ENCODE peak calls at places on chromosomes 4 and X, in four cellular contexts. O, U, D and A are unnamed samples.

GRCh38 chrX:17917945-17918577 is 57.0 kb upstream of the RAI2 start:
- DNase-seq in O (no peak), D (no peak), U (no peak), A (no peak)

GRCh38 chrX:155132110-155132509 is 60.8 kb downstream of the BRCC3 start:
- DNase-seq in O (no peak), D (no peak), U (no peak), A (no peak)

GRCh38 chr4:111697176-111697962 is 447.9 kb upstream of the FAM241A start:
- DNase-seq in O (no peak), U (no peak), D (no peak), A (no peak)

GRCh38 chrX:108312938-108313337 is 125.3 kb downstream of the COL4A6 start:
- DNase-seq in O (peak), D (peak), U (peak), A (peak)

GRCh38 chr4:170256807-170257206 is 167.1 kb upstream of the AADAT start:
- DNase-seq in O (no peak), D (no peak), U (no peak), A (no peak)

GRCh38 chrX:65644621-65645287 is 22.7 kb upstream of the MSN start:
- DNase-seq in U (peak), D (peak), O (peak), A (peak)

GRCh38 chr4:23438764-23439163 is 451.1 kb downstream of the PPARGC1A start:
- DNase-seq in U (no peak), O (no peak), D (no peak), A (no peak)

GRCh38 chrX:43940811-43941210 is 32.4 kb downstream of the NDP start:
- DNase-seq in U (peak), D (no peak), O (peak), A (peak)

GRCh38 chrX:111445485-111445884 is 33.5 kb upstream of the DCX start:
- DNase-seq in U (peak), O (peak), D (no peak), A (peak)

GRCh38 chrX:12237131-12237530 is 98.9 kb downstream of the FRMPD4 start:
- DNase-seq in O (no peak), D (no peak), U (no peak), A (no peak)

GRCh38 chr4:75502671-75503070 is 11.5 kb downstream of the RCHY1 start:
- DNase-seq in U (no peak), O (no peak), D (no peak), A (no peak)

GRCh38 chrX:103628386-103629290 is at the start of gene TCEAL1:
- DNase-seq in U (peak), O (peak), D (peak), A (peak)

GRCh38 chrX:108332281-108332680 is 105.9 kb downstream of the COL4A6 start:
- DNase-seq in U (no peak), D (no peak), O (no peak), A (no peak)

GRCh38 chrX:118975831-118976598 is 1.6 kb downstream of the LONRF3 start:
- DNase-seq in U (peak), D (peak), O (peak), A (peak)

GRCh38 chrX:150897371-150898319 is 823 bp downstream of the CD99L2 start:
- DNase-seq in D (peak), O (peak), U (peak), A (peak)

GRCh38 chrX:10989386-10989785 is 121.7 kb upstream of the HCCS start:
- DNase-seq in O (no peak), U (peak), D (no peak), A (peak)

GRCh38 chr4:137421796-137422195 is 110.5 kb downstream of the PCDH18 start:
- DNase-seq in U (peak), O (no peak), D (no peak), A (peak)

GRCh38 chr4:176436500-176436973 is 116.8 kb downstream of the SPCS3 start:
- DNase-seq in D (no peak), U (peak), O (peak), A (peak)

GRCh38 chrX:134990475-134991473 is at the start of gene SMIM10:
- DNase-seq in U (peak), O (peak), D (peak), A (peak)

GRCh38 chrX:11555759-11556158 is 110.0 kb downstream of the ARHGAP6 start:
- DNase-seq in O (peak), U (peak), D (no peak), A (peak)

GRCh38 chr4:156102411-156102810 is 148.7 kb upstream of the CTSO start:
- DNase-seq in O (no peak), U (no peak), D (no peak), A (no peak)

GRCh38 chr4:113355550-113356371 is 306.3 kb downstream of the ANK2 start:
- DNase-seq in U (peak), O (peak), D (no peak), A (peak)

GRCh38 chrX:39886282-39886681 is 211.5 kb downstream of the BCOR start:
- DNase-seq in D (no peak), O (no peak), U (no peak), A (no peak)

GRCh38 chr4:154310578-154310977 is 181.0 kb downstream of the DCHS2 start:
- DNase-seq in O (no peak), D (no peak), U (no peak), A (no peak)

GRCh38 chrX:650274-650673 is 19.7 kb downstream of the SHOX start:
- DNase-seq in D (no peak), O (no peak), U (no peak), A (no peak)

GRCh38 chr4:113159901-113160545 is 110.6 kb downstream of the ANK2 start:
- DNase-seq in U (no peak), D (no peak), O (no peak), A (peak)

GRCh38 chr4:153014460-153014859 is 78.3 kb downstream of the FHDC1 start:
- DNase-seq in O (no peak), D (no peak), U (peak), A (no peak)

GRCh38 chr4:84479663-84480062 is 19.4 kb downstream of the NKX6-1 start:
- DNase-seq in U (no peak), O (no peak), D (no peak), A (no peak)

GRCh38 chr4:1357356-1358248 is 10.6 kb downstream of the UVSSA start:
- DNase-seq in O (no peak), U (no peak), D (no peak), A (no peak)

GRCh38 chr4:81572398-81572797 is 100.7 kb upstream of the RASGEF1B start:
- DNase-seq in D (no peak), U (no peak), O (no peak), A (no peak)

GRCh38 chr4:184267673-184268573 is 50.2 kb upstream of the ENPP6 start:
- DNase-seq in O (peak), U (peak), D (peak), A (peak)

GRCh38 chr4:24537025-24537424 is 47.3 kb downstream of the DHX15 start:
- DNase-seq in O (no peak), U (no peak), D (no peak), A (no peak)

GRCh38 chrX:72296991-72297390 is 8.7 kb downstream of the CITED1 start:
- DNase-seq in U (no peak), D (no peak), O (no peak), A (no peak)

GRCh38 chr4:115834441-115834840 is 721.0 kb upstream of the NDST4 start:
- DNase-seq in U (no peak), O (no peak), D (no peak), A (no peak)

DNA sequence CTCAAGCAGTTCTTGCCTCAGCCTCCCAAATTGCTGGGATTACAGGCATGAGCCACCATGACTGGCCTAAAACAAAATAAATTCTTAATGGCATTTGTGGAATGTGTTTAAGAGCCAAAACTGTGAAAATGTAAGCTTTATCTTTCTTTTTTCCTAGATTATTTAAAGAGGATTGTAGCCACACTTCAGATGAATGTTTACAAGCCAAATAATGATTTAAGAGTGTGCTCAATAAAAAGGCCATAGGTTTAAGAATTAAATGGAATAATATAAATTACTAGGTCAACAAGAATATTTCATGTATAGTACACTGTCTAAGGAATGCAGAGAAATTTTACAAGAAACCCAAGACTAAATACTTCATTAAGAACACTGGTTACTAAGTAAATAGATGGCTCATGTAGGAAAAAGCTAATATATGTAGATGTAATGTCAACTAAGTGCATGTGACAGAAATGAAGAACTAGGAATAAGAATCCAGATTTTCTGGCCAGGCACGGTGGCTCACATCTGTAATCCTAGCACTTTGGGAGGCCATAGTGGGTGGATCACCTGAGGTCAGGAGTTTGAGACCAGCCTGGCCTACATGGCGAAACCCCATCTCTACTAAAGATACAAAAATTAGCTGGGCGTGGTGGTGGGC is 21.3 kb upstream of the UGDH start:
- DNase-seq in U (peak), O (peak), D (no peak), A (peak)
- TF ChIP-seq CTCF in U (no peak), O (no peak), D (no peak), A (no peak)

GRCh38 chr4:67881226-67881625 is 2.6 kb downstream of the TMPRSS11D start:
- DNase-seq in D (no peak), O (no peak), U (no peak), A (no peak)

GRCh38 chr4:67883463-67883862 is 339 bp downstream of the TMPRSS11D start:
- DNase-seq in D (no peak), O (no peak), U (no peak), A (no peak)

GRCh38 chr4:67886281-67886680 is 2.5 kb upstream of the TMPRSS11D start:
- DNase-seq in O (peak), D (no peak), U (peak), A (peak)

GRCh38 chr4:67885727-67886126 is 1.9 kb upstream of the TMPRSS11D start:
- DNase-seq in O (peak), U (peak), D (no peak), A (peak)

DNA sequence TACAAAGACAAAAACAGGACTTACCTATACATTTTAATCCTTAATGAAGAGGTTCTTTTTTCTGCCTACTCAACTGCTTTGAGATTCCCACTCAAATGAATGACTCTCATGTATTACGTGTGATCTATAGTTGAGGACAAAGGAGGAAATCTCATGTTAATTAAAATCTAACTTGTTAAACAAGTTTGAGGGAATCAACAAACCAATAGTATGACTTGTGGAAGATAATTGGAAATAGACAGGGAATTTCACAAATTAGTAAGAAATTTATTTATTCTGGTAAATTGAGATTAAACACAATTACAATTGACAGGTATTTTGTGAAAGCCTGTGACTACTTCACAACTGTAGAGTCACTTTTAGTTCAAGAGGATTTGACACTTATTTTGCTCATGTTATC is at the start of gene TMPRSS11D:
- DNase-seq in D (no peak), U (no peak), O (no peak), A (no peak)
- H3K4me3 ChIP-seq in D (no peak), U (no peak), O (no peak), A (no peak)

GRCh38 chr4:163915896-163916295 is 421.4 kb downstream of the TMA16 start:
- DNase-seq in O (no peak), U (no peak), D (no peak), A (no peak)

GRCh38 chr4:163923092-163923491 is 428.6 kb downstream of the TMA16 start:
- DNase-seq in O (no peak), U (no peak), D (no peak), A (no peak)

GRCh38 chr4:163922302-163922701 is 427.8 kb downstream of the TMA16 start:
- DNase-seq in O (no peak), D (no peak), U (no peak), A (no peak)

GRCh38 chr4:163920426-163920825 is 425.9 kb downstream of the TMA16 start:
- DNase-seq in O (no peak), U (no peak), D (no peak), A (no peak)
- TF ChIP-seq CTCF in O (no peak), U (no peak), D (no peak), A (no peak)

GRCh38 chr4:8785656-8786142 is 85.9 kb downstream of the HMX1 start:
- DNase-seq in O (no peak), D (no peak), U (no peak), A (no peak)

GRCh38 chr4:8782135-8782534 is 89.5 kb downstream of the HMX1 start:
- DNase-seq in D (no peak), O (no peak), U (no peak), A (no peak)

GRCh38 chr4:8786166-8786565 is 85.5 kb downstream of the HMX1 start:
- DNase-seq in U (no peak), D (no peak), O (no peak), A (no peak)

GRCh38 chr4:8781641-8782040 is 90.0 kb downstream of the HMX1 start:
- DNase-seq in D (no peak), U (no peak), O (no peak), A (no peak)

DNA sequence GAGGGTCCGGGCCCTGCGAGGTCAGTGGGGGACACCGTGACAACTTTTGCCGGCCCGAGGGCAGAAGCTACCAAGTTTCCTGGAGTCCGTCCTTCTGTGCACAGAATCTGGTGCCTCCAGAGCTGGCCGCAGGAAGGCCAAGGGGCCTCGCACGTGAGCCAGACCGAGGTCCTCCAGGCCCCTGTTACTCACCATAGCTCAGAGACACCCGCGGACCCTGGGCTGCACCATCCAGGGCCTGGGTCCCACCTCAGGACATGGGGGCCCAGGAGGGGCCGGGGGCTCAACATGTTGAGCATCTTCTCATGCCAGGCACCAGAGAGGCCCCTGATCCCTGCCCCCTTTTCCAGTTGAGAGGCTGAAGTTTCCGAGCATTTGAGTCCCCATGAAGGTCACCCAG is 87.9 kb downstream of the HMX1 start:
- DNase-seq in O (no peak), D (no peak), U (no peak), A (no peak)
- H3K4me3 ChIP-seq in O (no peak), D (no peak), U (no peak), A (no peak)

DNA sequence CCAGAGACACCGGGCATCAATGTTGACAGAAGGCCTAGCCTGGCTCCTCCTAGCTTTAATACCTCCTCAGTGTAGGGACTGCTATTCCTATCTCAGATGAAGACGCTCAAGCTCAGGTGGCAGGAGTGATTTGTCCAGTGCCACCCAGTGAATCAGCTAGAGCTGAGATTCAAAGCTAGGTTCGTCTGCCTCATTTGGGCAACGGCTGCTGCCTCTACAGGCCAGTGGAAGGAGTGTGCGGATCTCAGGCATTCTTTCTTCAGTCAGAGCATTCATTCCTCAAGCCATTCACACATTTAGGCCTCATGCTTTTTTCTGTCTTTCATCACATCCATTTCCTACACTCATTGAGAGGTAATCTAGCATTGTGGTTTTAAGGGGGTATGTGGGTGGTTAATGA is 7.3 kb downstream of the TSR2 start:
- DNase-seq in D (no peak), U (peak), O (peak), A (peak)
- TF ChIP-seq CTCF in D (no peak), U (peak), O (peak), A (no peak)